ENCODE peak calls at places on chromosomes 12 and 14, in four cellular contexts. One of them, this sample, is unnamed. For H3K4me1, the result is how much of the 10 kb centered on the place peaks cover.

GRCh38 chr12:132673288-132674179 is 13.6 kb downstream of the POLE start:
- DNase-seq in H9: no peak
- DNase-seq in CD8-positive, alpha-beta memory T cell: no peak
- DNase-seq in HepG2: no peak
- DNase-seq in this sample: no peak

GRCh38 chr14:74169906-74170305 is 69.3 kb upstream of the VSX2 start:
- DNase-seq in CD8-positive, alpha-beta memory T cell: no peak
- DNase-seq in HepG2: no peak
- DNase-seq in H9: no peak
- DNase-seq in this sample: no peak

GRCh38 chr14:90397401-90398314 is 829 bp downstream of the CALM1 start:
- DNase-seq in HepG2: peak
- DNase-seq in H9: peak
- DNase-seq in CD8-positive, alpha-beta memory T cell: peak
- DNase-seq in this sample: no peak

GRCh38 chr12:93279849-93280412 is 97.8 kb upstream of the NUDT4 start:
- DNase-seq in CD8-positive, alpha-beta memory T cell: no peak
- DNase-seq in HepG2: no peak
- DNase-seq in H9: no peak
- DNase-seq in this sample: no peak

GRCh38 chr12:16520328-16520727 is 85.6 kb downstream of the LMO3 start:
- DNase-seq in H9: no peak
- DNase-seq in HepG2: no peak
- DNase-seq in CD8-positive, alpha-beta memory T cell: no peak
- DNase-seq in this sample: no peak

GRCh38 chr14:90444077-90444696 is 47.4 kb downstream of the CALM1 start:
- DNase-seq in CD8-positive, alpha-beta memory T cell: no peak
- DNase-seq in HepG2: peak
- DNase-seq in H9: no peak
- DNase-seq in this sample: no peak

GRCh38 chr12:6426882-6427671 is 17.7 kb upstream of the CD27 start:
- DNase-seq in HepG2: no peak
- DNase-seq in H9: no peak
- DNase-seq in CD8-positive, alpha-beta memory T cell: peak
- DNase-seq in this sample: no peak

GRCh38 chr12:108484431-108484830 is 30.6 kb upstream of the FICD start:
- DNase-seq in H9: no peak
- DNase-seq in HepG2: no peak
- DNase-seq in CD8-positive, alpha-beta memory T cell: no peak
- DNase-seq in this sample: no peak

GRCh38 chr12:118436986-118437385 is 60.6 kb downstream of the SUDS3 start:
- DNase-seq in H9: no peak
- DNase-seq in HepG2: no peak
- DNase-seq in CD8-positive, alpha-beta memory T cell: no peak
- DNase-seq in this sample: no peak

GRCh38 chr12:94041833-94042232 is 106.5 kb upstream of the PLXNC1 start:
- DNase-seq in CD8-positive, alpha-beta memory T cell: no peak
- DNase-seq in H9: no peak
- DNase-seq in HepG2: no peak
- DNase-seq in this sample: no peak

GRCh38 chr12:6452245-6452731 is 446 bp downstream of the TAPBPL start:
- DNase-seq in CD8-positive, alpha-beta memory T cell: no peak
- DNase-seq in HepG2: no peak
- DNase-seq in H9: no peak
- DNase-seq in this sample: no peak

GRCh38 chr14:66009104-66009503 is 477.1 kb upstream of the CCDC196 start:
- DNase-seq in H9: no peak
- DNase-seq in CD8-positive, alpha-beta memory T cell: no peak
- DNase-seq in HepG2: no peak
- DNase-seq in this sample: peak

DNA sequence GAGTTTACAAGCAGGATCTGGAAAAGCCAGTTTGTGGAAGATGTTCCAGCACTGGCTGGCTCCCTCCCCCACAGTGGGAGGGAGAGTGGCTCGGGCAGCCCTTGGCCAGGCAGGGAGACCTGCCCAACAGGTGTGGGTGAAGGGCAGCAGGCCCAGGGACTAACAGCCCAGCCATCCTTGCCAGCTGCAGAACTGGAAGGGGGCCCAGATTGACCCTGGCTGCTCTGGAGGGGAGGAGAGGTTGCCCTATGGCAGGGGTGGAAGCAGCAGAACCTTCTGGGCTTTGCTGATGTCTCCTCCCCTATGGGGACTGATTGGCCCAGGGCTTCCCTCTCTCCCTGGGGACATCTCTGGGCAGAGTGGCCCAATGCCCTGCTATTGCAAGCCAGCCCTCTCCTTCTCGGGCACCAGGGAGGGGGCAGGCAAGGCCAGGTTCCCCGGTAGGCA is 20.5 kb downstream of the IRF2BPL start:
- DNase-seq in H9: no peak
- DNase-seq in CD8-positive, alpha-beta memory T cell: no peak
- DNase-seq in HepG2: no peak
- DNase-seq in this sample: no peak
- H3K4me1 ChIP-seq in H9: under half
- H3K4me1 ChIP-seq in CD8-positive, alpha-beta memory T cell: under half
- H3K4me1 ChIP-seq in HepG2: half or more
- H3K4me1 ChIP-seq in this sample: half or more

GRCh38 chr14:54709444-54709843 is 142.5 kb downstream of the SAMD4A start:
- DNase-seq in HepG2: no peak
- DNase-seq in CD8-positive, alpha-beta memory T cell: no peak
- DNase-seq in H9: no peak
- DNase-seq in this sample: no peak
- H3K4me1 ChIP-seq in HepG2: under half
- H3K4me1 ChIP-seq in CD8-positive, alpha-beta memory T cell: under half
- H3K4me1 ChIP-seq in H9: under half
- H3K4me1 ChIP-seq in this sample: under half

DNA sequence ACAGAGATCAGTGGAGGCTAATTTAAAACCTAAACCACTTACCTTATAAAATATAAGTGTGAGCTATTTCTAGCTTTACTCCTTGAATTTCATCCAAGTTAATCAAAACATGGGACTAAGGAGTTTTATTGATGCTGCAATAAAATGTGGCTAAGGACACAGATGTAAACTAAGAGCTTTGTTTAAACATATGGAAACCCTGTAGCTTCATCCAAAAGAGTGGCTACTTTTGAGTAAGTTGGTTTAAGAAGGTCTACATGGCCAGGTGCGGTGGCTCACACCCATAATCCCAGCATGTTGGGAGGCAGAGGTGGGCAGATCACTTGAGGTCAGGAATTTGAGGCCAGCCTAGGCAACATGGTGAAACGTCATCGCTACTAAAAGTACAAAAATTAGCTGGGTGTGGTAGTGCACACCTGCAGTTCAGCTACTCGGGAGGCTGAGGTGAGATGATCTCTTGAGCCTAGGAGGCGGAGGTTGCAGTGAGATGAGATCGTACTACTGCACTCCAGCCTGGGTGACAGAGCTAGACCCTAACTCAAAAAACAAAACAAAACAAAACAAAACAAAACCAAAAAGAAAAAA is 40.4 kb downstream of the TCHP start:
- DNase-seq in CD8-positive, alpha-beta memory T cell: no peak
- DNase-seq in HepG2: no peak
- DNase-seq in H9: no peak
- DNase-seq in this sample: no peak
- H3K4me1 ChIP-seq in CD8-positive, alpha-beta memory T cell: under half
- H3K4me1 ChIP-seq in HepG2: under half
- H3K4me1 ChIP-seq in H9: under half
- H3K4me1 ChIP-seq in this sample: under half

DNA sequence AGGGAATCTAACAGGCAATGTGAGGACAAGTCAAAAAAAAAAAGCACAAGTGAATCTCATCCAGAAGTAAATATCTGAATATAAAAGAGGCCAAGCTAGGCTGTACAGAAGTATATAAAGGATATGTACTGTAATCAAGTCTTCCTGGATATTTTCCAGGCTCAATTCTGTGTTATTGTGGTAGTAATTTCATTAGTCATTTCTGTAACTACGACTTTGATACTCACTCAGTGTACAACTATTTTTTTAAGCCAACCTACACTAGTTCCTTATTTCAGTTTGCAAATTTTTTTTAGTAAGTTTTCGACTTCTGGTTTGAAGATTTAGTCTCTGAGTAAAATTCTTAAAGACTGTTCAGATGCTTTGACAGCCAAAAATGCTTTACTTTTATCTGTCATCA is 130.8 kb downstream of the CAPZA3 start:
- DNase-seq in H9: no peak
- DNase-seq in HepG2: no peak
- DNase-seq in CD8-positive, alpha-beta memory T cell: no peak
- DNase-seq in this sample: no peak
- H3K4me1 ChIP-seq in H9: under half
- H3K4me1 ChIP-seq in HepG2: under half
- H3K4me1 ChIP-seq in CD8-positive, alpha-beta memory T cell: under half
- H3K4me1 ChIP-seq in this sample: under half

DNA sequence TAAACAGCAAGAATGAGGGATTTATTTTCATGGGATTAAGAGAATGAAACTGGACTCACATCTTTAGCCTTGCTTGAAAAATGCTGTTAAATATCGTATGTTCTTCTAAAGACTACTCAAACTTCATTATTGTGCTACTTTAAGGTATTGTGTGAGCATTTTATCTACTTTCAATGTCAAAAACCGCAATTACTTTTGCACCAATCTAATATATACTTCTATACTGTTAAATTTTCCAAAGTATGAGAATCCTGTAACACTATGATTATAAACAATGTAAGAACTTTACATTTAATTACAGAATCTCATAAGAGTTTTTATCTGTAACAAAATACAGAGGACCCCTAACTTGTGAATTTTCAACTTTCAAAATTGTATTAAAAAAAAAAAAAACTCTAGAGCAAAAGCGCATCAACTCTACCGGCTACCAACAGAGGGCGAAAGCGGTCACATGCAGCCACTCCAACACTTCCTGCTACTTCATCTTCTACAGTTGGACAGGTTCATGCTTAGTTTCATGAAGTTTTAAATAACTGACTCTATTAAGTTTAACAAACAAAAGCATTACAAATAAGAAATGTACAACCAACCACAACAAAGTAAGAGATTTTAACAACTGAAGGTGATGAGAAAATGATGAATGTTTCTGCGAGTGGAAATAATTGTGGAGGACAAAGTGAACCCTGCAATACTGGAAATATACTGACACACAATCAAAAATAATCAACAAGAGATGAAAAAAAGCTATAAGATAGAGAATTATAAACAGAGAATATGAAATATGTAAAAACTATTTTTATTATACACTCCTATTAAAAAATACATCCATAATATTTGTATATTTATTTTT is 210.9 kb downstream of the MED13L start:
- DNase-seq in H9: no peak
- DNase-seq in HepG2: peak
- DNase-seq in CD8-positive, alpha-beta memory T cell: peak
- DNase-seq in this sample: peak
- H3K4me1 ChIP-seq in H9: under half
- H3K4me1 ChIP-seq in HepG2: under half
- H3K4me1 ChIP-seq in CD8-positive, alpha-beta memory T cell: under half
- H3K4me1 ChIP-seq in this sample: under half

DNA sequence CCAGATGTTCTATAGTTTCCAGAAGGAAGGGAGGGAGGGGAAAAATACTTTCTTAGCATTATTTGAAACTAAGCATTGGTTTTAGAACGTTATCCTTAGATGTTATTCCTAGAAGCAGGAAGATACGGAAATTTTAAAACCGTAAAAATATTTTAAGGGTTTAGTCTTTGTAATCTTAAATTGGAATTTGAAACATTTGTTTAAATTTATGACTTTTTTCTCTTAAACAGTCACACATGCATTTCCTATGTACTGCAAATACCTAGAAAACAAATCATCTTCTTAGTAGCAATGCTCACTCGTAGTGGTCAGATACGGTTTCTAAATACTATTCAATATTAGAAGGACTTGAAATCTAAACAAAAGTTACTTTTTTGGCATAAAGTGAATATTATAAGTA is 282.0 kb downstream of the ERC1 start:
- DNase-seq in CD8-positive, alpha-beta memory T cell: no peak
- DNase-seq in HepG2: no peak
- DNase-seq in H9: no peak
- DNase-seq in this sample: no peak
- H3K4me1 ChIP-seq in CD8-positive, alpha-beta memory T cell: under half
- H3K4me1 ChIP-seq in HepG2: under half
- H3K4me1 ChIP-seq in H9: under half
- H3K4me1 ChIP-seq in this sample: under half

This sample was measured in HCT116.